ENCODE peak calls at places on chromosomes 6 and 20, in seven cellular contexts. S, A, Z, J, M, O and V are unnamed samples.

GRCh38 chr6:14695579-14695978 is 550.3 kb upstream of the JARID2 start:
- DNase-seq in M (no peak), A (no peak), J (peak), O (no peak), S (no peak), Z (no peak), V (no peak)

GRCh38 chr6:150638765-150639164 is 39.1 kb downstream of the PLEKHG1 start:
- DNase-seq in S (no peak), A (no peak), Z (no peak), O (no peak), M (no peak), J (no peak), V (no peak)

GRCh38 chr6:151391021-151391470 is 313 bp downstream of the ZBTB2 start:
- DNase-seq in A (no peak), J (peak), O (no peak), M (peak), S (peak), Z (peak), V (no peak)

GRCh38 chr6:68575765-68576439 is 59.2 kb upstream of the ADGRB3 start:
- DNase-seq in Z (peak), J (peak), O (no peak), M (peak), S (peak), A (no peak), V (no peak)

GRCh38 chr6:130409394-130410095 is 43.7 kb downstream of the TMEM200A start:
- DNase-seq in A (no peak), J (no peak), O (no peak), Z (peak), S (no peak), M (no peak), V (no peak)

GRCh38 chr6:155327326-155328073 is 13.2 kb upstream of the TFB1M start:
- DNase-seq in M (peak), S (peak), Z (peak), J (peak), O (peak), A (peak), V (peak)

GRCh38 chr20:43842126-43843020 is 72.3 kb upstream of the TOX2 start:
- DNase-seq in Z (no peak), O (no peak), M (no peak), J (peak), S (no peak), A (no peak), V (no peak)

GRCh38 chr20:32582659-32583580 is 2.2 kb downstream of the NOL4L start:
- DNase-seq in M (peak), Z (no peak), S (no peak), J (no peak), A (no peak), O (no peak), V (no peak)

GRCh38 chr6:170553686-170554085 is 483 bp upstream of the TBP start:
- DNase-seq in O (no peak), Z (peak), A (no peak), S (no peak), J (no peak), M (peak), V (no peak)

GRCh38 chr20:58711266-58712051 is 18.9 kb downstream of the NPEPL1 start:
- DNase-seq in O (no peak), Z (no peak), A (no peak), M (no peak), J (no peak), S (no peak), V (no peak)